ENCODE peak calls at places on chromosome 14, in six cellular contexts. K, Z, I, H, F and N are unnamed samples.
A peak's percentile ranks its signal among the peaks of the same experiment; 100 is the strongest.

GRCh38 chr14:79862045-79862444 is 349.3 kb downstream of the DIO2 start:
- DNase-seq in I (no peak), K (no peak), F (no peak), H (no peak), Z (no peak), N (no peak)

GRCh38 chr14:52951730-52952481 is 1.1 kb upstream of the FERMT2 start:
- DNase-seq in H (peak; percentile 65), Z (peak; percentile 52), K (peak; percentile 63), I (peak; percentile 43), F (no peak), N (no peak)

GRCh38 chr14:92539419-92539818 is 25.8 kb downstream of the RIN3 start:
- DNase-seq in H (no peak), Z (no peak), K (no peak), I (no peak), F (no peak), N (peak; percentile 52)

GRCh38 chr14:95156765-95157194 is 549 bp downstream of the DICER1 start:
- DNase-seq in Z (peak; percentile 55), F (peak; percentile 54), K (peak; percentile 66), H (peak; percentile 53), I (peak; percentile 46), N (peak; percentile 51)

GRCh38 chr14:44309336-44309735 is 197.7 kb downstream of the FSCB start:
- DNase-seq in K (no peak), H (no peak), Z (no peak), I (no peak), F (no peak), N (no peak)

GRCh38 chr14:101019541-101019940 is 116.0 kb upstream of the RTL1 start:
- DNase-seq in Z (peak; percentile 1), K (no peak), I (no peak), H (peak; percentile 1), F (no peak), N (no peak)

GRCh38 chr14:39912192-39913100 is 480.2 kb upstream of the FBXO33 start:
- DNase-seq in Z (no peak), K (no peak), I (no peak), F (no peak), H (no peak), N (no peak)

GRCh38 chr14:59254146-59254910 is 65.9 kb downstream of the DAAM1 start:
- DNase-seq in Z (peak; percentile 75), H (peak; percentile 96), F (no peak), I (peak; percentile 31), K (peak; percentile 91), N (peak; percentile 26)

GRCh38 chr14:99188721-99189120 is 83.3 kb downstream of the BCL11B start:
- DNase-seq in I (no peak), K (no peak), H (no peak), F (peak; percentile 68), Z (no peak), N (no peak)

GRCh38 chr14:36281309-36281708 is 39.1 kb downstream of the MBIP start:
- DNase-seq in I (no peak), F (no peak), Z (no peak), K (no peak), H (no peak), N (no peak)

GRCh38 chr14:68939893-68940613 is 39.0 kb downstream of the ACTN1 start:
- DNase-seq in F (no peak), I (peak; percentile 48), H (peak; percentile 54), Z (peak; percentile 79), K (peak; percentile 49), N (peak; percentile 55)

GRCh38 chr14:26522985-26523384 is 74.8 kb downstream of the NOVA1 start:
- DNase-seq in Z (no peak), K (no peak), H (no peak), F (no peak), I (no peak), N (no peak)

GRCh38 chr14:24780278-24780677 is 146.3 kb upstream of the GZMB start:
- DNase-seq in Z (no peak), F (no peak), H (no peak), I (no peak), K (no peak), N (no peak)

GRCh38 chr14:86088156-86088555 is 558.2 kb downstream of the FLRT2 start:
- DNase-seq in F (no peak), H (no peak), I (no peak), K (no peak), Z (no peak), N (no peak)

GRCh38 chr14:101196795-101197590 is 293.5 kb upstream of the RTL1 start:
- DNase-seq in I (peak; percentile 18), K (no peak), F (no peak), Z (peak; percentile 4), H (no peak), N (no peak)

GRCh38 chr14:77562681-77563080 is 53.8 kb downstream of the SPTLC2 start:
- DNase-seq in I (no peak), H (no peak), F (no peak), Z (no peak), K (no peak), N (no peak)

GRCh38 chr14:74207943-74208342 is 31.3 kb upstream of the VSX2 start:
- DNase-seq in H (no peak), Z (no peak), I (no peak), K (no peak), F (no peak), N (no peak)

GRCh38 chr14:22900088-22900799 is 17.2 kb downstream of the REM2 start:
- DNase-seq in F (no peak), H (peak; percentile 63), K (peak; percentile 50), Z (no peak), I (no peak), N (peak; percentile 79)

GRCh38 chr14:22972313-22972930 is 9.9 kb downstream of the AJUBA start:
- DNase-seq in F (no peak), Z (no peak), I (no peak), K (no peak), H (no peak), N (no peak)

GRCh38 chr14:81301371-81301770 is 80.6 kb upstream of the GTF2A1 start:
- DNase-seq in H (no peak), F (no peak), Z (no peak), I (no peak), K (no peak), N (no peak)
- H3K4me1 ChIP-seq in H (no peaks in the 10 kb centered on the region), F (no peaks in the 10 kb centered on the region), Z (peaks cover 17% of the 10 kb centered on the region), I (no peaks in the 10 kb centered on the region), K (peaks cover 13% of the 10 kb centered on the region), N (peaks cover 1% of the 10 kb centered on the region)

GRCh38 chr14:55383039-55383438 is 28.6 kb downstream of the ATG14 start:
- DNase-seq in H (no peak), F (no peak), Z (no peak), K (peak; percentile 91), I (no peak), N (no peak)

GRCh38 chr14:55383541-55384140 is 28.0 kb downstream of the ATG14 start:
- DNase-seq in I (no peak), Z (no peak), F (no peak), H (no peak), K (peak; percentile 5), N (no peak)

GRCh38 chr14:55381040-55381439 is 30.6 kb downstream of the ATG14 start:
- DNase-seq in Z (no peak), F (no peak), H (no peak), I (no peak), K (no peak), N (no peak)

GRCh38 chr14:55381561-55381960 is 30.1 kb downstream of the ATG14 start:
- DNase-seq in H (no peak), F (no peak), K (no peak), Z (no peak), I (no peak), N (no peak)

DNA sequence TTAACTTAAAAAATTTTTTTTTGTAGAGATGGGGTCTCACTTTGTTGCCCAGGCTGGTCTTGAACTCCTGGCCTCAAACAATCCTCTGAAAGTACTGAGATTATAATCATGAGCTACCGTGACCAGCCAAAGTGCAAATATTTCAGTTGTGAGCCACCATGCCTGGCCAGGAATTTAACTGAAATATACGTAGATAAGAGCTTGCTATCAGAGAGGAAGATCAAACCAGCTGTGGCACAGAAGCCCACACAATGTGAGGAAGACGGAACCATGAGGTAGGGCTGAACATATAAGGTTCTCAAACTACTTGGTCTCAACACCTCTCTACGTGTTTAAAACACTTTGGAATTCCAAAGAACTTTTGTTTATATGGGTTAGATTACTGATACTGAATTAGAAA is 29.1 kb downstream of the ATG14 start:
- DNase-seq in H (no peak), K (no peak), I (no peak), Z (no peak), F (no peak), N (no peak)
- H3K27ac ChIP-seq in H (no peak overlapping the region), K (peak overlapping the region; percentile 92), I (peak overlapping the region; percentile 13), Z (no peak overlapping the region), F (no peak overlapping the region), N (no peak overlapping the region)

GRCh38 chr14:105094193-105094907 is 29.1 kb upstream of the GPR132 start:
- DNase-seq in I (no peak), K (no peak), H (no peak), Z (no peak), F (peak; percentile 48), N (no peak)
- H3K4me3 ChIP-seq in I (peak overlapping the region; percentile 72), K (no peak overlapping the region), H (peak overlapping the region; percentile 24), Z (no peak overlapping the region), F (peak overlapping the region; percentile 59), N (peak overlapping the region; percentile 71)

GRCh38 chr14:64113279-64113678 is 180.9 kb downstream of the ESR2 start:
- DNase-seq in K (peak; percentile 70), Z (peak; percentile 83), F (no peak), I (peak; percentile 78), H (peak; percentile 13), N (peak; percentile 97)

GRCh38 chr14:64112859-64113258 is 181.3 kb downstream of the ESR2 start:
- DNase-seq in I (peak; percentile 58), Z (peak; percentile 74), K (peak; percentile 71), F (no peak), H (no peak), N (no peak)

GRCh38 chr14:64114166-64114565 is 180.0 kb downstream of the ESR2 start:
- DNase-seq in K (no peak), I (no peak), Z (no peak), F (no peak), H (peak; percentile 10), N (peak; percentile 56)

GRCh38 chr14:64115401-64115800 is 178.8 kb downstream of the ESR2 start:
- DNase-seq in Z (no peak), I (no peak), F (no peak), K (no peak), H (no peak), N (no peak)

GRCh38 chr14:64114796-64115195 is 179.4 kb downstream of the ESR2 start:
- DNase-seq in Z (no peak), F (no peak), H (no peak), I (no peak), K (no peak), N (no peak)
- H3K4me1 ChIP-seq in Z (peaks cover 72% of the 10 kb centered on the region), F (no peaks in the 10 kb centered on the region), H (peaks cover 5% of the 10 kb centered on the region), I (peaks cover 31% of the 10 kb centered on the region), K (peaks cover 49% of the 10 kb centered on the region), N (no peaks in the 10 kb centered on the region)

GRCh38 chr14:89246290-89246689 is 170.7 kb downstream of the FOXN3 start:
- DNase-seq in H (no peak), I (no peak), Z (no peak), K (no peak), F (no peak), N (no peak)
- H3K27ac ChIP-seq in H (no peak overlapping the region), I (no peak overlapping the region), Z (no peak overlapping the region), K (no peak overlapping the region), F (no peak overlapping the region), N (no peak overlapping the region)

GRCh38 chr14:103121161-103121845 is 2.0 kb upstream of the TNFAIP2 start:
- DNase-seq in H (peak; percentile 84), K (peak; percentile 35), F (no peak), I (no peak), Z (no peak), N (peak; percentile 51)
- H3K4me3 ChIP-seq in H (no peak overlapping the region), K (no peak overlapping the region), F (no peak overlapping the region), I (no peak overlapping the region), Z (no peak overlapping the region), N (no peak overlapping the region)